ENCODE peak calls at places on chromosomes 12 and 14, in four cellular contexts. U is A549, P is DND-41, D is SK-N-SH. C is an unnamed sample.

GRCh38 chr12:82910246-82910893 is 223.7 kb downstream of the TMTC2 start:
- DNase-seq in U (no peak), P (no peak), D (no peak), C (no peak)

GRCh38 chr12:3432176-3432742 is 58.7 kb upstream of the PRMT8 start:
- DNase-seq in U (no peak), P (peak), D (no peak), C (no peak)

GRCh38 chr12:128784030-128784770 is 39.6 kb downstream of the SLC15A4 start:
- DNase-seq in U (no peak), P (no peak), D (no peak), C (no peak)

GRCh38 chr12:122062832-122063690 is 15.5 kb upstream of the MLXIP start:
- DNase-seq in U (peak), P (no peak), D (peak), C (no peak)

GRCh38 chr12:95998611-95999300 is 2.6 kb upstream of the HAL start:
- DNase-seq in U (peak), P (peak), D (peak), C (peak)

GRCh38 chr12:66964629-66965028 is 285.8 kb upstream of the GRIP1 start:
- DNase-seq in U (no peak), P (peak), D (no peak), C (peak)

GRCh38 chr12:130213249-130213648 is 51.0 kb downstream of the FZD10 start:
- DNase-seq in U (no peak), P (no peak), D (no peak), C (no peak)

GRCh38 chr12:57693317-57693658 is 644 bp upstream of the OS9 start:
- DNase-seq in U (no peak), P (no peak), D (no peak), C (no peak)

GRCh38 chr12:118052324-118053070 is 8.5 kb downstream of the WSB2 start:
- DNase-seq in U (peak), P (no peak), D (no peak), C (peak)

GRCh38 chr14:70442750-70443149 is 9.2 kb upstream of the ADAM21 start:
- DNase-seq in U (peak), P (peak), D (no peak), C (no peak)

GRCh38 chr12:30595742-30596141 is 99.9 kb downstream of the IPO8 start:
- DNase-seq in U (no peak), P (no peak), D (no peak), C (no peak)

GRCh38 chr12:76915381-76916169 is 36.8 kb upstream of the CSRP2 start:
- DNase-seq in U (no peak), P (no peak), D (no peak), C (no peak)

GRCh38 chr12:106975098-106975497 is 11.8 kb downstream of the MTERF2 start:
- DNase-seq in U (no peak), P (no peak), D (no peak), C (no peak)

GRCh38 chr14:91394105-91395081 is 23.2 kb downstream of the CCDC88C start:
- DNase-seq in U (no peak), P (no peak), D (no peak), C (no peak)

GRCh38 chr14:23049011-23049410 is 7.0 kb downstream of the PSMB11 start:
- DNase-seq in U (no peak), P (no peak), D (no peak), C (no peak)

GRCh38 chr12:24054411-24054810 is 104.9 kb upstream of the SOX5 start:
- DNase-seq in U (no peak), P (no peak), D (no peak), C (no peak)

GRCh38 chr12:53701518-53702264 is 25.6 kb downstream of the CALCOCO1 start:
- DNase-seq in U (peak), P (peak), D (peak), C (no peak)

GRCh38 chr14:68895304-68895703 is 83.8 kb downstream of the ACTN1 start:
- DNase-seq in U (no peak), P (no peak), D (no peak), C (no peak)

GRCh38 chr12:93111791-93112208 is 182.7 kb upstream of the EEA1 start:
- DNase-seq in U (no peak), P (no peak), D (no peak), C (no peak)

GRCh38 chr14:73460691-73461127 is 2.4 kb upstream of the NUMB start:
- DNase-seq in U (no peak), P (no peak), D (no peak), C (no peak)

GRCh38 chr12:46208370-46208769 is 60.5 kb downstream of the SLC38A1 start:
- DNase-seq in U (no peak), P (no peak), D (no peak), C (no peak)

GRCh38 chr12:23005387-23005786 is 380.4 kb downstream of the ETNK1 start:
- DNase-seq in U (no peak), P (no peak), D (no peak), C (no peak)
- H3K4me3 ChIP-seq in U (no peak), P (no peak), D (no peak), C (no peak)

GRCh38 chr14:59631237-59631636 is 54.6 kb upstream of the CCDC175 start:
- DNase-seq in U (peak), P (no peak), D (peak), C (no peak)
- TF ChIP-seq CTCF in U (no peak), P (peak), D (peak), C (peak)

DNA sequence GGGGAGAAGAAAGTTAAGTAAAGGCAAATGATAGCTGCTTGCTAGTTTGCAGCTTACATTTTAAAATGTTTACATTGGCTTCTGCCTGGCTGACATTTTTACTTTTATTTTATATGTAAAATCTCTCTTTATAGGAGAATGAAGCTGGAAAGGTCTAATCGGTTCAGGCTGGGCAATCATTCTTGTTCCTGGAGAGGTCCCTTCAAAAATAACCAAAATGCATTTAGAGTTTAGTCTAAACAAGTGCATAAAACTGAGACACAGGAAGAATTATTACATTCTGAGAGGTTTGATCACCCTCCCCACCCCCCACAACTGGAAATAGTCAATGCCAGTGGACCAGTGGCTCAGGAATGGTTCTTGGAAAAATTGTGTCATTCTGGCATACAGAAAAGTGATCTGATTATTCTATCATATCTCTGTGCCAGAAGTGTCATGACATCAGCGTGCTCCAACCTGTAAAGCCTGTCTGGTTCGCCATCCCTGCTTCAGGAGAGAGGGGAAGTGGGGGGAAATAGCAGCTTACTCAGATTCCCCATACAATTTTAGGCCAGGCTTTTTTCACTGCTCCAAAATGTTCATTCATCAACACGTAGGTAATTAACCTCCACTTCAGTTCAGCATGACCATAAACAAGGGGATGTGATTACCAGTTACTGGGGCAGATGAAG is 4.2 kb downstream of the PRICKLE1 start:
- DNase-seq in U (no peak), P (no peak), D (no peak), C (no peak)
- H3K4me3 ChIP-seq in U (no peak), P (no peak), D (no peak), C (no peak)

GRCh38 chr12:88633312-88633711 is 53.0 kb upstream of the KITLG start:
- DNase-seq in U (no peak), P (no peak), D (no peak), C (no peak)
- TF ChIP-seq CTCF in U (peak), P (no peak), D (peak), C (peak)

GRCh38 chr14:64763089-64763782 is 59.0 kb downstream of the PLEKHG3 start:
- DNase-seq in U (no peak), P (no peak), D (no peak), C (no peak)

GRCh38 chr14:64765740-64766302 is 61.6 kb downstream of the PLEKHG3 start:
- DNase-seq in U (no peak), P (no peak), D (no peak), C (no peak)

GRCh38 chr14:64764641-64765520 is 60.7 kb downstream of the PLEKHG3 start:
- DNase-seq in U (peak), P (peak), D (peak), C (no peak)

GRCh38 chr14:64762044-64763034 is 58.1 kb downstream of the PLEKHG3 start:
- DNase-seq in U (peak), P (peak), D (peak), C (peak)

DNA sequence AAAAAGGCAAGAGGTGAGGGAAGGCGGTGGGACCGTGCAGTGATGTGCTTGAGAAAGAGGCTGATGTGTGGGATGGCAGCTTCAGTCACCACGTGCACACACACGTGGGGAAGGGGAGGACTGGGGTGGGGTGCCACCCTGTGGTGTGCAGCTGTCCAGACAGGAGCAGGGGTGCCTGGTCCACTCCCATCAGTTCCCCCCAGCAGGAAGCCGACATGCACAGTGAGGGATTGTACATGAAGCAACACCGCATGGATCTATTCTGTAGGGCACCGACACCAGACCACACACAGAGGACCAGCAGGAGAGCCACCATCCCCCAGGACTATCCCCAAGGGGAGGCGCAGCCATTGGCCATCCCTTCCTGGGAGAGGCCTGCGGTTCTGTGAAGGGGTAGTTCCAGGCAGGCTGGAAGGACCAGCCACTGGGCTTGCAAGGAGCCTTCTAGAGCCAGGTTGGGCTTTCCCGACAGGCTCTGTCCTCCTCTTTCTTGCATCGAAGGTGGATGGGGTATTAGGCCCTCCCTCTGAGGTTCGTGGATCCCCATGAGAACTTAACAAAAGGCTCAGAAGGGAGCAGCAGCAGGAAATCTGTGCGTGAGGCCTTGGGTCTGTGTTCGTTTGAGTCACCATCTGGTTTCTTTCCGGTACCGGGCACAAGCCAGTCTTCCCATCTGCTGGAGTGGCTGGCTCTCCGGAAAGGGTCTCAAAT is 59.7 kb downstream of the PLEKHG3 start:
- DNase-seq in U (peak), P (no peak), D (peak), C (no peak)
- H3K4me3 ChIP-seq in U (no peak), P (no peak), D (no peak), C (no peak)

GRCh38 chr12:1630081-1630826 is 1.2 kb downstream of the WNT5B start:
- DNase-seq in U (peak), P (peak), D (peak), C (no peak)
- TF ChIP-seq CTCF in U (peak), P (peak), D (no peak), C (peak)

GRCh38 chr14:104676694-104677505 is 12.5 kb upstream of the INF2 start:
- DNase-seq in U (no peak), P (no peak), D (no peak), C (no peak)

GRCh38 chr14:104677506-104678332 is 11.7 kb upstream of the INF2 start:
- DNase-seq in U (peak), P (peak), D (no peak), C (no peak)

GRCh38 chr14:104678346-104678745 is 11.1 kb upstream of the INF2 start:
- DNase-seq in U (no peak), P (peak), D (no peak), C (no peak)

GRCh38 chr14:104675447-104675846 is 14.0 kb upstream of the INF2 start:
- DNase-seq in U (no peak), P (no peak), D (no peak), C (no peak)

DNA sequence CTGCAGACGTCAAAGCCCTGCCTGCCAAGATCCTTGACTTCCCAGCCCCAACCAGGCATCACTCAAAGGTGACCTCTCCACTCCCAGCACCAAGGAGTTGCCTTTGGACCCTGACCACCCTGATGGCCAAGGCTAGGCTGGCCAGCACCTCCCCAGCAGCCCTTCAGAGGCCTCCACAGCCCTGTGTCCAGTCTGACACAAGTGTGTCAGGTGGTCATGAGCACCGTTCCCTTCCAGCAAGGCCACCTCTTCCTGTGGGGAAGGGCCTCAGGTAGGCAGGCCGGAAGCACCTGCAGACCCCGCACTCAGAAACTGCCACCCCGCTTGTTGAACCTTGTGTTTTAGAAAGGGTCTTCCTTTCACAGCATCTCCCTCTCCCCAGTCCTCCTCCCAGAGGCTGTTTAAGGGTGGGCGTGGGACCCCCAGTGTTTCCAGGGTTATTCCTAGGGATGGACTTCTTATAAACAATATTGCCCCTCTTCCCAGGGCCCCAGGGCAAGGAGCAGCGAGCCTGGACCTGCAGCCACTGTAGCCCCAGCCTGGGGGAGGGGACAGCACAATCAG is 13.2 kb upstream of the INF2 start:
- DNase-seq in U (no peak), P (no peak), D (no peak), C (no peak)
- H3K4me3 ChIP-seq in U (no peak), P (no peak), D (no peak), C (no peak)

DNA sequence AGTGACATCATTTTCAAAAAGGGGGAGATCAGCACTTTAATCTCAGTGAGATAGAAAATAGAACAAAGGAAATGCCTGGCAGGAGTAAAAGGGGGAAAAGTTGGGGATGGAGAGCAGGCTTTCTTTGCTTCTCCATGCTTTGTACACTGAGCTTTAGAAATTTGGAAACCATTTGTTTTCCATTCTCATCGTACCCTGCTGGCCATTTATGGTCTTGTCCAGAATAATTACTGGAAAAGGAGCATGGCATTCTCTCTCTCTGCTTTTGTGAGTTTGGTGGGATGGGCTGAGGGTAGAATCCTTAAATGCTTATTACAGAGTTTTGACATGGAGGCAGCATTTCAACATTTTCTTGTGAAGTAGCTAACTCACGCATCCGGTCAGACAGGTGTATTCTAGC is 104.4 kb upstream of the FLRT2 start:
- DNase-seq in U (no peak), P (no peak), D (no peak), C (no peak)
- TF ChIP-seq CTCF in U (no peak), P (no peak), D (peak), C (no peak)

GRCh38 chr14:82642425-82642824 is 1108.8 kb upstream of the SEL1L start:
- DNase-seq in U (peak), P (no peak), D (no peak), C (no peak)
- H3K4me3 ChIP-seq in U (no peak), P (no peak), D (no peak), C (peak)

C was measured in retinal pigment epithelial cell.